ENCODE peak calls at places on chromosomes 16 and 17, in ten cellular contexts. One of them, this sample, is unnamed.

GRCh38 chr16:2595376-2596200 is 57.8 kb downstream of the PDPK1 start:
- DNase-seq in HCEC 1CT: no peak
- DNase-seq in AG20443: no peak
- DNase-seq in stimulated activated CD4-positive, alpha-beta T cell treated with anti-CD3 and anti-CD28 coated beads, Interleukin-4, amount 100 ng/mL, for 1 hour: no peak
- DNase-seq in NCI-H460: no peak
- DNase-seq in glutamatergic neuron: no peak
- DNase-seq in posterior cingulate gyrus: no peak
- DNase-seq in mucosa of descending colon: no peak
- DNase-seq in NCI-H2081: no peak
- DNase-seq in skeletal muscle cell: no peak
- DNase-seq in this sample: no peak

GRCh38 chr16:80931985-80932720 is 74.5 kb downstream of the CMC2 start:
- DNase-seq in AG20443: peak
- DNase-seq in HCEC 1CT: peak
- DNase-seq in posterior cingulate gyrus: peak
- DNase-seq in mucosa of descending colon: peak
- DNase-seq in skeletal muscle cell: peak
- DNase-seq in glutamatergic neuron: peak
- DNase-seq in NCI-H460: no peak
- DNase-seq in stimulated activated CD4-positive, alpha-beta T cell treated with anti-CD3 and anti-CD28 coated beads, Interleukin-4, amount 100 ng/mL, for 1 hour: peak
- DNase-seq in NCI-H2081: peak
- DNase-seq in this sample: no peak

GRCh38 chr16:83660282-83660681 is 147.5 kb upstream of the HSBP1 start:
- DNase-seq in NCI-H460: no peak
- DNase-seq in NCI-H2081: no peak
- DNase-seq in mucosa of descending colon: no peak
- DNase-seq in AG20443: no peak
- DNase-seq in HCEC 1CT: no peak
- DNase-seq in glutamatergic neuron: no peak
- DNase-seq in stimulated activated CD4-positive, alpha-beta T cell treated with anti-CD3 and anti-CD28 coated beads, Interleukin-4, amount 100 ng/mL, for 1 hour: no peak
- DNase-seq in skeletal muscle cell: no peak
- DNase-seq in posterior cingulate gyrus: no peak
- DNase-seq in this sample: no peak

GRCh38 chr17:73497721-73498120 is 146.5 kb downstream of the SDK2 start:
- DNase-seq in NCI-H460: no peak
- DNase-seq in skeletal muscle cell: no peak
- DNase-seq in stimulated activated CD4-positive, alpha-beta T cell treated with anti-CD3 and anti-CD28 coated beads, Interleukin-4, amount 100 ng/mL, for 1 hour: no peak
- DNase-seq in posterior cingulate gyrus: no peak
- DNase-seq in NCI-H2081: no peak
- DNase-seq in HCEC 1CT: no peak
- DNase-seq in AG20443: no peak
- DNase-seq in glutamatergic neuron: no peak
- DNase-seq in mucosa of descending colon: no peak
- DNase-seq in this sample: no peak

GRCh38 chr16:11639925-11640899 is 28.0 kb upstream of the SNN start:
- DNase-seq in NCI-H460: peak
- DNase-seq in posterior cingulate gyrus: peak
- DNase-seq in mucosa of descending colon: no peak
- DNase-seq in HCEC 1CT: peak
- DNase-seq in stimulated activated CD4-positive, alpha-beta T cell treated with anti-CD3 and anti-CD28 coated beads, Interleukin-4, amount 100 ng/mL, for 1 hour: no peak
- DNase-seq in NCI-H2081: peak
- DNase-seq in skeletal muscle cell: peak
- DNase-seq in AG20443: peak
- DNase-seq in glutamatergic neuron: peak
- DNase-seq in this sample: peak

GRCh38 chr17:27206447-27206846 is 87.5 kb upstream of the WSB1 start:
- DNase-seq in mucosa of descending colon: no peak
- DNase-seq in NCI-H460: peak
- DNase-seq in skeletal muscle cell: no peak
- DNase-seq in HCEC 1CT: no peak
- DNase-seq in NCI-H2081: no peak
- DNase-seq in glutamatergic neuron: no peak
- DNase-seq in stimulated activated CD4-positive, alpha-beta T cell treated with anti-CD3 and anti-CD28 coated beads, Interleukin-4, amount 100 ng/mL, for 1 hour: no peak
- DNase-seq in posterior cingulate gyrus: no peak
- DNase-seq in AG20443: no peak
- DNase-seq in this sample: no peak

GRCh38 chr16:2194852-2195315 is 1.5 kb downstream of the CASKIN1 start:
- DNase-seq in mucosa of descending colon: peak
- DNase-seq in HCEC 1CT: peak
- DNase-seq in posterior cingulate gyrus: no peak
- DNase-seq in AG20443: peak
- DNase-seq in stimulated activated CD4-positive, alpha-beta T cell treated with anti-CD3 and anti-CD28 coated beads, Interleukin-4, amount 100 ng/mL, for 1 hour: peak
- DNase-seq in glutamatergic neuron: no peak
- DNase-seq in NCI-H2081: peak
- DNase-seq in skeletal muscle cell: no peak
- DNase-seq in NCI-H460: peak
- DNase-seq in this sample: no peak

GRCh38 chr17:58060596-58061191 is 22.5 kb upstream of the DYNLL2 start:
- DNase-seq in AG20443: no peak
- DNase-seq in stimulated activated CD4-positive, alpha-beta T cell treated with anti-CD3 and anti-CD28 coated beads, Interleukin-4, amount 100 ng/mL, for 1 hour: no peak
- DNase-seq in NCI-H2081: peak
- DNase-seq in NCI-H460: no peak
- DNase-seq in HCEC 1CT: peak
- DNase-seq in posterior cingulate gyrus: peak
- DNase-seq in skeletal muscle cell: no peak
- DNase-seq in glutamatergic neuron: no peak
- DNase-seq in mucosa of descending colon: peak
- DNase-seq in this sample: no peak

GRCh38 chr16:30024451-30024850 is 1.5 kb downstream of the C16orf92 start:
- DNase-seq in mucosa of descending colon: no peak
- DNase-seq in AG20443: no peak
- DNase-seq in skeletal muscle cell: no peak
- DNase-seq in posterior cingulate gyrus: no peak
- DNase-seq in NCI-H2081: no peak
- DNase-seq in HCEC 1CT: no peak
- DNase-seq in stimulated activated CD4-positive, alpha-beta T cell treated with anti-CD3 and anti-CD28 coated beads, Interleukin-4, amount 100 ng/mL, for 1 hour: no peak
- DNase-seq in NCI-H460: no peak
- DNase-seq in glutamatergic neuron: no peak
- DNase-seq in this sample: no peak

GRCh38 chr17:50270430-50271172 is 3.7 kb upstream of the TMEM92 start:
- DNase-seq in NCI-H2081: no peak
- DNase-seq in HCEC 1CT: no peak
- DNase-seq in NCI-H460: no peak
- DNase-seq in posterior cingulate gyrus: no peak
- DNase-seq in mucosa of descending colon: no peak
- DNase-seq in glutamatergic neuron: no peak
- DNase-seq in AG20443: peak
- DNase-seq in stimulated activated CD4-positive, alpha-beta T cell treated with anti-CD3 and anti-CD28 coated beads, Interleukin-4, amount 100 ng/mL, for 1 hour: no peak
- DNase-seq in skeletal muscle cell: no peak
- DNase-seq in this sample: no peak

GRCh38 chr17:80761421-80761871 is 216.8 kb downstream of the RPTOR start:
- DNase-seq in HCEC 1CT: peak
- DNase-seq in NCI-H460: no peak
- DNase-seq in mucosa of descending colon: no peak
- DNase-seq in stimulated activated CD4-positive, alpha-beta T cell treated with anti-CD3 and anti-CD28 coated beads, Interleukin-4, amount 100 ng/mL, for 1 hour: peak
- DNase-seq in NCI-H2081: peak
- DNase-seq in AG20443: peak
- DNase-seq in glutamatergic neuron: no peak
- DNase-seq in skeletal muscle cell: peak
- DNase-seq in posterior cingulate gyrus: no peak
- DNase-seq in this sample: peak

GRCh38 chr17:75625813-75626486 is 7.3 kb upstream of the SMIM5 start:
- DNase-seq in HCEC 1CT: peak
- DNase-seq in NCI-H460: no peak
- DNase-seq in posterior cingulate gyrus: peak
- DNase-seq in AG20443: peak
- DNase-seq in stimulated activated CD4-positive, alpha-beta T cell treated with anti-CD3 and anti-CD28 coated beads, Interleukin-4, amount 100 ng/mL, for 1 hour: peak
- DNase-seq in glutamatergic neuron: peak
- DNase-seq in NCI-H2081: peak
- DNase-seq in mucosa of descending colon: no peak
- DNase-seq in skeletal muscle cell: no peak
- DNase-seq in this sample: no peak